ENCODE peak calls at places on chromosomes 7 and 10, in seven cellular contexts. R is mesenchymal stem cell, O is IMR-90, F is neuronal stem cell, U is H9, X is H1, G is trophoblast cell. C is an unnamed sample. For H3K4me1, the result is how much of the 10 kb centered on the place peaks cover.

GRCh38 chr10:75514830-75515229 is 83.4 kb downstream of the LRMDA start:
- DNase-seq in U (no peak), X (no peak), R (no peak), G (no peak), F (no peak), O (no peak), C (no peak)

GRCh38 chr7:4633012-4633411 is 49.1 kb upstream of the FOXK1 start:
- DNase-seq in F (no peak), R (no peak), G (peak), X (no peak), O (peak), U (peak), C (peak)

GRCh38 chr7:116809636-116810266 is 52.6 kb upstream of the CAPZA2 start:
- DNase-seq in F (peak), U (no peak), R (peak), G (no peak), X (no peak), O (peak), C (peak)

GRCh38 chr10:86364551-86365345 is 1.8 kb downstream of the GRID1 start:
- DNase-seq in U (peak), X (peak), G (no peak), O (no peak), R (peak), F (no peak), C (peak)

GRCh38 chr10:31754803-31755624 is 173.6 kb downstream of the ARHGAP12 start:
- DNase-seq in U (peak), O (no peak), F (no peak), G (peak), X (peak), R (no peak), C (peak)

GRCh38 chr7:142603870-142604448 is 145.3 kb upstream of the PRSS1 start:
- DNase-seq in X (peak), U (no peak), F (peak), R (peak), G (peak), O (peak), C (peak)

GRCh38 chr7:66741-67140 is 125.6 kb upstream of the FAM20C start:
- DNase-seq in R (no peak), G (no peak), O (no peak), U (no peak), X (no peak), F (no peak), C (no peak)

GRCh38 chr10:95530561-95530960 is 30.6 kb downstream of the SORBS1 start:
- DNase-seq in O (no peak), X (no peak), U (no peak), G (no peak), F (no peak), R (no peak), C (no peak)

GRCh38 chr10:71293446-71294090 is 25.5 kb upstream of the SLC29A3 start:
- DNase-seq in G (peak), R (no peak), U (no peak), O (no peak), X (no peak), F (no peak), C (no peak)

GRCh38 chr10:11237571-11237970 is 219.9 kb downstream of the CELF2 start:
- DNase-seq in G (no peak), R (no peak), U (no peak), O (no peak), F (no peak), X (no peak), C (no peak)

GRCh38 chr10:13708256-13708990 is 121.7 kb downstream of the PRPF18 start:
- DNase-seq in G (peak), O (no peak), F (no peak), R (peak), U (no peak), X (no peak), C (peak)

GRCh38 chr10:110361800-110362456 is 57.2 kb upstream of the SMNDC1 start:
- DNase-seq in R (no peak), G (no peak), U (no peak), F (no peak), X (no peak), O (no peak), C (peak)

GRCh38 chr7:105256621-105257283 is 132.0 kb downstream of the SRPK2 start:
- DNase-seq in F (no peak), U (no peak), R (no peak), X (no peak), O (no peak), G (no peak), C (no peak)

GRCh38 chr10:103645141-103646054 is 151.9 kb downstream of the NEURL1 start:
- DNase-seq in R (peak), X (no peak), O (peak), F (no peak), G (peak), U (no peak), C (peak)

GRCh38 chr7:65731129-65731528 is 141.7 kb upstream of the VKORC1L1 start:
- DNase-seq in F (no peak), X (no peak), O (no peak), R (no peak), G (no peak), U (no peak), C (no peak)
- H2AK5ac ChIP-seq in F (no peak), X (no peak), O (no peak), R (no peak), G (no peak), U (no peak), C (no peak)

DNA sequence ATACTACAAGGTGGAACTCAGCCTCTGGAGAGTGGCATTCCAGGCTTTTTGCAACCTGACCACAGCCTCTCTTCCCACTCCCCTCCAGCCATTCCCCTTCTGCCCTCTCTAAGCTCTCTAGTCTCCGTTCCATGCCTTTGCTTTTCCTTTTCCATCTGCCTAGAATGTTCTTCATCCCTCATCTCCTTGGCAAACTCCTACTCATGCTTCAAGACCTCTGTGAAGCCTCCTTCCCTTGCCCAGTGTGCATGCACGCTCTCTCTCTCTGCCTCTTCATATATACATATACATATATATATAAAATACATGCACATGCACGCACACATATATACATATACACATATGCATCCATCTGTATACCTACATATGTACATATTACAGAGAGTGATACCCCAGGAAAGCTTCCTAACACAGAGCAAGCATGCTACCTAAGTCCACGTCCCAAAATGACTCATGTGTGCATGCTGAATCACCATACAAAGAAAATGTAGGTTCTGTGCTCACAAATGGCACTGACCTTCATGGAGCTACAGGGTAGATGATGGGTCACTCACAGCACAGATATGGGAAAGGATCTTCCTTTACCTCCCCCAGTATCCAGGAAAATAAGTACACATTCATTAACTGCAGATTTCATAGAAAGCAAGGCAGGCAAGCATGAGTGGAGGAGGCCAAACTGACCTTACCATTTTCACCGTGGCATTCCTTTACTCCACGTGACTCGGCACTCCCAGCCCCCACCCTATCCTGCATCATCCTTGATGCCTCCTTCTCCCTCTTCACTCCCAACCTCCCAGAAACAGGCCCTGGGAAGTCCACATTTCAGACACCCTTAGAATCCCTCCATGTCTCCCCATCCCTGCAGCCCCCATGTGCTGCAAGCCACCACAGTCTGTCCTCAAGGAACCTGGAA is 238.4 kb upstream of the ZMIZ1 start:
- DNase-seq in R (peak), F (no peak), O (peak), X (no peak), G (no peak), U (no peak), C (no peak)
- H3K4me1 ChIP-seq in R (under half), F (under half), O (under half), X (under half), G (under half), U (under half), C (under half)

GRCh38 chr10:112913661-112914287 is 36.3 kb upstream of the TCF7L2 start:
- DNase-seq in U (no peak), R (no peak), F (no peak), X (no peak), G (no peak), O (no peak), C (no peak)
- H3K27ac ChIP-seq in U (no peak), R (no peak), F (no peak), X (no peak), G (no peak), O (no peak), C (no peak)

GRCh38 chr7:127516320-127516719 is 69.1 kb downstream of the GCC1 start:
- DNase-seq in R (no peak), F (no peak), O (no peak), G (no peak), U (no peak), X (no peak), C (no peak)
- H2AK5ac ChIP-seq in R (no peak), F (no peak), O (no peak), G (no peak), U (no peak), X (no peak), C (no peak)

GRCh38 chr7:52061666-52062065 is 745.1 kb upstream of the COBL start:
- DNase-seq in R (no peak), U (no peak), F (no peak), O (no peak), X (no peak), G (no peak), C (no peak)

DNA sequence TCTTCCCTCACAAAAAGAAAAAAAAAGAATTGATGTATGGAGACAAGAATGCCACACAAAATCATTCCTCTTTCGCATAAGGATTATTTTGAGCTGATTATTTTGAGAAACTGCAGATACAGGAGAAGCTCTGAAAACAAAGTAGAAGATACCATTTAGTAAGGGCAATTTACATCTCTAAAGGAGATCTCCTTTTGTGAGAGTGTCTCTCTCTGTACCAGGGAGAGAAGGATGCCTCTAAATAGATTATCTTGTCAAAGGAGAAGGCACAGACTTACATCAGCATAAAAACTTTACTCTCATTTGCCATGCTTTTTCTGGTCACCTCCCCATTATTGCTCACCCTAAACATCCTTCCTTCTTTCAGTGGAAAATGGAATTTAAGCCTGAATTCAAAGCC is 747.9 kb upstream of the COBL start:
- DNase-seq in G (no peak), R (no peak), X (no peak), O (no peak), F (no peak), U (no peak), C (no peak)
- H3K4me1 ChIP-seq in G (under half), R (under half), X (under half), O (under half), F (under half), U (under half), C (under half)